ENCODE peak calls at places on chromosomes 5 and 9, in eight cellular contexts. One of them, this sample, is unnamed.

GRCh38 chr5:145531038-145531734 is 304.0 kb downstream of the PRELID2 start:
- DNase-seq in GM10248: no peak
- DNase-seq in Peyer's patch: no peak
- DNase-seq in right atrium auricular region: no peak
- DNase-seq in stimulated activated naive CD8-positive, alpha-beta T cell treated with anti-CD3 and anti-CD28 coated beads, Interleukin-15, Interleukin-2, amounts not matched to agents 100 U/mL and 50 U/mL, for 24 hours: no peak
- DNase-seq in activated CD4-positive, alpha-beta T cell treated with anti-CD3 and anti-CD28 coated beads, Interleukin-2, amount 50 U/mL, for 1 hour: no peak
- DNase-seq in EL: peak; percentile 94
- DNase-seq in astrocyte of the hippocampus: peak; percentile 91
- DNase-seq in this sample: no peak

GRCh38 chr9:120464857-120465421 is 115.0 kb downstream of the CDK5RAP2 start:
- DNase-seq in activated CD4-positive, alpha-beta T cell treated with anti-CD3 and anti-CD28 coated beads, Interleukin-2, amount 50 U/mL, for 1 hour: no peak
- DNase-seq in GM10248: no peak
- DNase-seq in Peyer's patch: no peak
- DNase-seq in stimulated activated naive CD8-positive, alpha-beta T cell treated with anti-CD3 and anti-CD28 coated beads, Interleukin-15, Interleukin-2, amounts not matched to agents 100 U/mL and 50 U/mL, for 24 hours: no peak
- DNase-seq in right atrium auricular region: no peak
- DNase-seq in astrocyte of the hippocampus: no peak
- DNase-seq in EL: no peak
- DNase-seq in this sample: no peak

GRCh38 chr9:20872340-20872977 is 159.0 kb downstream of the HACD4 start:
- DNase-seq in GM10248: no peak
- DNase-seq in astrocyte of the hippocampus: peak; percentile 71
- DNase-seq in stimulated activated naive CD8-positive, alpha-beta T cell treated with anti-CD3 and anti-CD28 coated beads, Interleukin-15, Interleukin-2, amounts not matched to agents 100 U/mL and 50 U/mL, for 24 hours: no peak
- DNase-seq in EL: peak; percentile 71
- DNase-seq in activated CD4-positive, alpha-beta T cell treated with anti-CD3 and anti-CD28 coated beads, Interleukin-2, amount 50 U/mL, for 1 hour: no peak
- DNase-seq in Peyer's patch: no peak
- DNase-seq in right atrium auricular region: no peak
- DNase-seq in this sample: no peak

GRCh38 chr5:2175041-2175440 is 292.3 kb upstream of the IRX4 start:
- DNase-seq in astrocyte of the hippocampus: no peak
- DNase-seq in stimulated activated naive CD8-positive, alpha-beta T cell treated with anti-CD3 and anti-CD28 coated beads, Interleukin-15, Interleukin-2, amounts not matched to agents 100 U/mL and 50 U/mL, for 24 hours: no peak
- DNase-seq in Peyer's patch: no peak
- DNase-seq in EL: no peak
- DNase-seq in activated CD4-positive, alpha-beta T cell treated with anti-CD3 and anti-CD28 coated beads, Interleukin-2, amount 50 U/mL, for 1 hour: no peak
- DNase-seq in GM10248: no peak
- DNase-seq in right atrium auricular region: no peak
- DNase-seq in this sample: no peak

GRCh38 chr5:17065468-17065867 is 129.4 kb upstream of the MYO10 start:
- DNase-seq in Peyer's patch: no peak
- DNase-seq in activated CD4-positive, alpha-beta T cell treated with anti-CD3 and anti-CD28 coated beads, Interleukin-2, amount 50 U/mL, for 1 hour: no peak
- DNase-seq in right atrium auricular region: no peak
- DNase-seq in stimulated activated naive CD8-positive, alpha-beta T cell treated with anti-CD3 and anti-CD28 coated beads, Interleukin-15, Interleukin-2, amounts not matched to agents 100 U/mL and 50 U/mL, for 24 hours: no peak
- DNase-seq in GM10248: no peak
- DNase-seq in astrocyte of the hippocampus: no peak
- DNase-seq in EL: no peak
- DNase-seq in this sample: no peak

GRCh38 chr9:135901036-135901758 is 6.1 kb downstream of the CAMSAP1 start:
- DNase-seq in stimulated activated naive CD8-positive, alpha-beta T cell treated with anti-CD3 and anti-CD28 coated beads, Interleukin-15, Interleukin-2, amounts not matched to agents 100 U/mL and 50 U/mL, for 24 hours: no peak
- DNase-seq in astrocyte of the hippocampus: no peak
- DNase-seq in Peyer's patch: no peak
- DNase-seq in activated CD4-positive, alpha-beta T cell treated with anti-CD3 and anti-CD28 coated beads, Interleukin-2, amount 50 U/mL, for 1 hour: no peak
- DNase-seq in EL: no peak
- DNase-seq in GM10248: no peak
- DNase-seq in right atrium auricular region: no peak
- DNase-seq in this sample: no peak

GRCh38 chr5:91339053-91339710 is 43.9 kb downstream of the ARRDC3 start:
- DNase-seq in GM10248: no peak
- DNase-seq in EL: peak; percentile 15
- DNase-seq in Peyer's patch: no peak
- DNase-seq in right atrium auricular region: no peak
- DNase-seq in astrocyte of the hippocampus: peak; percentile 77
- DNase-seq in activated CD4-positive, alpha-beta T cell treated with anti-CD3 and anti-CD28 coated beads, Interleukin-2, amount 50 U/mL, for 1 hour: no peak
- DNase-seq in stimulated activated naive CD8-positive, alpha-beta T cell treated with anti-CD3 and anti-CD28 coated beads, Interleukin-15, Interleukin-2, amounts not matched to agents 100 U/mL and 50 U/mL, for 24 hours: no peak
- DNase-seq in this sample: no peak

GRCh38 chr5:130526708-130527107 is 622.4 kb downstream of the CHSY3 start:
- DNase-seq in GM10248: no peak
- DNase-seq in EL: no peak
- DNase-seq in stimulated activated naive CD8-positive, alpha-beta T cell treated with anti-CD3 and anti-CD28 coated beads, Interleukin-15, Interleukin-2, amounts not matched to agents 100 U/mL and 50 U/mL, for 24 hours: no peak
- DNase-seq in right atrium auricular region: no peak
- DNase-seq in activated CD4-positive, alpha-beta T cell treated with anti-CD3 and anti-CD28 coated beads, Interleukin-2, amount 50 U/mL, for 1 hour: no peak
- DNase-seq in astrocyte of the hippocampus: peak; percentile 70
- DNase-seq in Peyer's patch: no peak
- DNase-seq in this sample: no peak

GRCh38 chr9:123923377-123923776 is 6.5 kb downstream of the DENND1A start:
- DNase-seq in EL: no peak
- DNase-seq in Peyer's patch: no peak
- DNase-seq in activated CD4-positive, alpha-beta T cell treated with anti-CD3 and anti-CD28 coated beads, Interleukin-2, amount 50 U/mL, for 1 hour: no peak
- DNase-seq in stimulated activated naive CD8-positive, alpha-beta T cell treated with anti-CD3 and anti-CD28 coated beads, Interleukin-15, Interleukin-2, amounts not matched to agents 100 U/mL and 50 U/mL, for 24 hours: no peak
- DNase-seq in GM10248: no peak
- DNase-seq in astrocyte of the hippocampus: no peak
- DNase-seq in right atrium auricular region: no peak
- DNase-seq in this sample: no peak

GRCh38 chr5:167639761-167640160 is 651.7 kb upstream of the WWC1 start:
- DNase-seq in astrocyte of the hippocampus: peak; percentile 8
- DNase-seq in activated CD4-positive, alpha-beta T cell treated with anti-CD3 and anti-CD28 coated beads, Interleukin-2, amount 50 U/mL, for 1 hour: no peak
- DNase-seq in right atrium auricular region: no peak
- DNase-seq in EL: peak; percentile 62
- DNase-seq in stimulated activated naive CD8-positive, alpha-beta T cell treated with anti-CD3 and anti-CD28 coated beads, Interleukin-15, Interleukin-2, amounts not matched to agents 100 U/mL and 50 U/mL, for 24 hours: no peak
- DNase-seq in Peyer's patch: no peak
- DNase-seq in GM10248: no peak
- DNase-seq in this sample: no peak

GRCh38 chr5:95779611-95780010 is 42.9 kb downstream of the GLRX start:
- DNase-seq in stimulated activated naive CD8-positive, alpha-beta T cell treated with anti-CD3 and anti-CD28 coated beads, Interleukin-15, Interleukin-2, amounts not matched to agents 100 U/mL and 50 U/mL, for 24 hours: no peak
- DNase-seq in GM10248: no peak
- DNase-seq in astrocyte of the hippocampus: no peak
- DNase-seq in EL: peak; percentile 23
- DNase-seq in activated CD4-positive, alpha-beta T cell treated with anti-CD3 and anti-CD28 coated beads, Interleukin-2, amount 50 U/mL, for 1 hour: no peak
- DNase-seq in right atrium auricular region: no peak
- DNase-seq in Peyer's patch: no peak
- DNase-seq in this sample: no peak

GRCh38 chr5:86974910-86975309 is 292.8 kb upstream of the RASA1 start:
- DNase-seq in Peyer's patch: no peak
- DNase-seq in EL: no peak
- DNase-seq in right atrium auricular region: no peak
- DNase-seq in astrocyte of the hippocampus: no peak
- DNase-seq in stimulated activated naive CD8-positive, alpha-beta T cell treated with anti-CD3 and anti-CD28 coated beads, Interleukin-15, Interleukin-2, amounts not matched to agents 100 U/mL and 50 U/mL, for 24 hours: no peak
- DNase-seq in activated CD4-positive, alpha-beta T cell treated with anti-CD3 and anti-CD28 coated beads, Interleukin-2, amount 50 U/mL, for 1 hour: no peak
- DNase-seq in GM10248: no peak
- DNase-seq in this sample: no peak

GRCh38 chr9:1353291-1353690 is 303.1 kb downstream of the DMRT2 start:
- DNase-seq in activated CD4-positive, alpha-beta T cell treated with anti-CD3 and anti-CD28 coated beads, Interleukin-2, amount 50 U/mL, for 1 hour: no peak
- DNase-seq in Peyer's patch: no peak
- DNase-seq in EL: no peak
- DNase-seq in astrocyte of the hippocampus: no peak
- DNase-seq in stimulated activated naive CD8-positive, alpha-beta T cell treated with anti-CD3 and anti-CD28 coated beads, Interleukin-15, Interleukin-2, amounts not matched to agents 100 U/mL and 50 U/mL, for 24 hours: no peak
- DNase-seq in right atrium auricular region: no peak
- DNase-seq in GM10248: no peak
- DNase-seq in this sample: no peak

GRCh38 chr9:85569988-85570387 is 171.8 kb downstream of the AGTPBP1 start:
- DNase-seq in GM10248: no peak
- DNase-seq in Peyer's patch: no peak
- DNase-seq in activated CD4-positive, alpha-beta T cell treated with anti-CD3 and anti-CD28 coated beads, Interleukin-2, amount 50 U/mL, for 1 hour: no peak
- DNase-seq in stimulated activated naive CD8-positive, alpha-beta T cell treated with anti-CD3 and anti-CD28 coated beads, Interleukin-15, Interleukin-2, amounts not matched to agents 100 U/mL and 50 U/mL, for 24 hours: no peak
- DNase-seq in EL: peak; percentile 32
- DNase-seq in astrocyte of the hippocampus: peak; percentile 2
- DNase-seq in right atrium auricular region: no peak
- DNase-seq in this sample: no peak

GRCh38 chr5:120632430-120632829 is 168.3 kb downstream of the PRR16 start:
- DNase-seq in stimulated activated naive CD8-positive, alpha-beta T cell treated with anti-CD3 and anti-CD28 coated beads, Interleukin-15, Interleukin-2, amounts not matched to agents 100 U/mL and 50 U/mL, for 24 hours: no peak
- DNase-seq in right atrium auricular region: no peak
- DNase-seq in EL: no peak
- DNase-seq in GM10248: no peak
- DNase-seq in activated CD4-positive, alpha-beta T cell treated with anti-CD3 and anti-CD28 coated beads, Interleukin-2, amount 50 U/mL, for 1 hour: no peak
- DNase-seq in Peyer's patch: no peak
- DNase-seq in astrocyte of the hippocampus: no peak
- DNase-seq in this sample: no peak

GRCh38 chr5:95110112-95110511 is 174.8 kb downstream of the MCTP1 start:
- DNase-seq in GM10248: no peak
- DNase-seq in EL: no peak
- DNase-seq in Peyer's patch: no peak
- DNase-seq in astrocyte of the hippocampus: no peak
- DNase-seq in stimulated activated naive CD8-positive, alpha-beta T cell treated with anti-CD3 and anti-CD28 coated beads, Interleukin-15, Interleukin-2, amounts not matched to agents 100 U/mL and 50 U/mL, for 24 hours: no peak
- DNase-seq in right atrium auricular region: no peak
- DNase-seq in activated CD4-positive, alpha-beta T cell treated with anti-CD3 and anti-CD28 coated beads, Interleukin-2, amount 50 U/mL, for 1 hour: no peak
- DNase-seq in this sample: no peak

GRCh38 chr5:100903036-100903887 is at the start of gene ST8SIA4:
- DNase-seq in EL: no peak
- DNase-seq in GM10248: peak; percentile 82
- DNase-seq in right atrium auricular region: peak; percentile 86
- DNase-seq in stimulated activated naive CD8-positive, alpha-beta T cell treated with anti-CD3 and anti-CD28 coated beads, Interleukin-15, Interleukin-2, amounts not matched to agents 100 U/mL and 50 U/mL, for 24 hours: peak; percentile 92
- DNase-seq in activated CD4-positive, alpha-beta T cell treated with anti-CD3 and anti-CD28 coated beads, Interleukin-2, amount 50 U/mL, for 1 hour: peak; percentile 90
- DNase-seq in astrocyte of the hippocampus: peak; percentile 86
- DNase-seq in Peyer's patch: peak; percentile 70
- DNase-seq in this sample: peak; percentile 93

GRCh38 chr9:99085949-99086948 is 18.7 kb upstream of the TGFBR1 start:
- DNase-seq in right atrium auricular region: no peak
- DNase-seq in astrocyte of the hippocampus: peak; percentile 86
- DNase-seq in stimulated activated naive CD8-positive, alpha-beta T cell treated with anti-CD3 and anti-CD28 coated beads, Interleukin-15, Interleukin-2, amounts not matched to agents 100 U/mL and 50 U/mL, for 24 hours: no peak
- DNase-seq in activated CD4-positive, alpha-beta T cell treated with anti-CD3 and anti-CD28 coated beads, Interleukin-2, amount 50 U/mL, for 1 hour: no peak
- DNase-seq in EL: peak; percentile 67
- DNase-seq in GM10248: no peak
- DNase-seq in Peyer's patch: no peak
- DNase-seq in this sample: no peak

GRCh38 chr5:79200573-79201183 is 35.3 kb upstream of the JMY start:
- DNase-seq in stimulated activated naive CD8-positive, alpha-beta T cell treated with anti-CD3 and anti-CD28 coated beads, Interleukin-15, Interleukin-2, amounts not matched to agents 100 U/mL and 50 U/mL, for 24 hours: no peak
- DNase-seq in EL: peak; percentile 18
- DNase-seq in GM10248: peak; percentile 44
- DNase-seq in right atrium auricular region: no peak
- DNase-seq in activated CD4-positive, alpha-beta T cell treated with anti-CD3 and anti-CD28 coated beads, Interleukin-2, amount 50 U/mL, for 1 hour: no peak
- DNase-seq in astrocyte of the hippocampus: peak; percentile 24
- DNase-seq in Peyer's patch: no peak
- DNase-seq in this sample: no peak

GRCh38 chr5:88660326-88660946 is 222.5 kb downstream of the MEF2C start:
- DNase-seq in Peyer's patch: no peak
- DNase-seq in EL: peak; percentile 39
- DNase-seq in astrocyte of the hippocampus: peak; percentile 96
- DNase-seq in GM10248: peak; percentile 34
- DNase-seq in right atrium auricular region: no peak
- DNase-seq in activated CD4-positive, alpha-beta T cell treated with anti-CD3 and anti-CD28 coated beads, Interleukin-2, amount 50 U/mL, for 1 hour: no peak
- DNase-seq in stimulated activated naive CD8-positive, alpha-beta T cell treated with anti-CD3 and anti-CD28 coated beads, Interleukin-15, Interleukin-2, amounts not matched to agents 100 U/mL and 50 U/mL, for 24 hours: peak; percentile 16
- DNase-seq in this sample: peak; percentile 31

GRCh38 chr5:154654484-154655375 is 100.4 kb upstream of the LARP1 start:
- DNase-seq in right atrium auricular region: no peak
- DNase-seq in EL: no peak
- DNase-seq in astrocyte of the hippocampus: no peak
- DNase-seq in Peyer's patch: no peak
- DNase-seq in stimulated activated naive CD8-positive, alpha-beta T cell treated with anti-CD3 and anti-CD28 coated beads, Interleukin-15, Interleukin-2, amounts not matched to agents 100 U/mL and 50 U/mL, for 24 hours: no peak
- DNase-seq in GM10248: no peak
- DNase-seq in activated CD4-positive, alpha-beta T cell treated with anti-CD3 and anti-CD28 coated beads, Interleukin-2, amount 50 U/mL, for 1 hour: no peak
- DNase-seq in this sample: no peak

GRCh38 chr9:91917436-91917835 is 32.6 kb downstream of the ROR2 start:
- DNase-seq in right atrium auricular region: no peak
- DNase-seq in EL: no peak
- DNase-seq in astrocyte of the hippocampus: no peak
- DNase-seq in activated CD4-positive, alpha-beta T cell treated with anti-CD3 and anti-CD28 coated beads, Interleukin-2, amount 50 U/mL, for 1 hour: no peak
- DNase-seq in stimulated activated naive CD8-positive, alpha-beta T cell treated with anti-CD3 and anti-CD28 coated beads, Interleukin-15, Interleukin-2, amounts not matched to agents 100 U/mL and 50 U/mL, for 24 hours: no peak
- DNase-seq in Peyer's patch: no peak
- DNase-seq in GM10248: no peak
- DNase-seq in this sample: no peak

GRCh38 chr9:100591639-100592412 is 13.9 kb downstream of the CAVIN4 start:
- DNase-seq in Peyer's patch: no peak
- DNase-seq in activated CD4-positive, alpha-beta T cell treated with anti-CD3 and anti-CD28 coated beads, Interleukin-2, amount 50 U/mL, for 1 hour: no peak
- DNase-seq in right atrium auricular region: no peak
- DNase-seq in stimulated activated naive CD8-positive, alpha-beta T cell treated with anti-CD3 and anti-CD28 coated beads, Interleukin-15, Interleukin-2, amounts not matched to agents 100 U/mL and 50 U/mL, for 24 hours: no peak
- DNase-seq in astrocyte of the hippocampus: no peak
- DNase-seq in GM10248: no peak
- DNase-seq in EL: no peak
- DNase-seq in this sample: no peak

GRCh38 chr9:124551472-124552339 is 44.5 kb upstream of the NR5A1 start:
- DNase-seq in activated CD4-positive, alpha-beta T cell treated with anti-CD3 and anti-CD28 coated beads, Interleukin-2, amount 50 U/mL, for 1 hour: peak; percentile 3
- DNase-seq in GM10248: peak; percentile 44
- DNase-seq in astrocyte of the hippocampus: peak; percentile 88
- DNase-seq in EL: peak; percentile 80
- DNase-seq in Peyer's patch: no peak
- DNase-seq in right atrium auricular region: no peak
- DNase-seq in stimulated activated naive CD8-positive, alpha-beta T cell treated with anti-CD3 and anti-CD28 coated beads, Interleukin-15, Interleukin-2, amounts not matched to agents 100 U/mL and 50 U/mL, for 24 hours: peak; percentile 31
- DNase-seq in this sample: peak; percentile 76

GRCh38 chr9:121599186-121599871 is 52.1 kb upstream of the DAB2IP start:
- DNase-seq in Peyer's patch: no peak
- DNase-seq in activated CD4-positive, alpha-beta T cell treated with anti-CD3 and anti-CD28 coated beads, Interleukin-2, amount 50 U/mL, for 1 hour: no peak
- DNase-seq in right atrium auricular region: no peak
- DNase-seq in stimulated activated naive CD8-positive, alpha-beta T cell treated with anti-CD3 and anti-CD28 coated beads, Interleukin-15, Interleukin-2, amounts not matched to agents 100 U/mL and 50 U/mL, for 24 hours: no peak
- DNase-seq in EL: peak; percentile 64
- DNase-seq in GM10248: no peak
- DNase-seq in astrocyte of the hippocampus: peak; percentile 77
- DNase-seq in this sample: peak; percentile 94

GRCh38 chr9:101119206-101119819 is 90.8 kb downstream of the PLPPR1 start:
- DNase-seq in right atrium auricular region: no peak
- DNase-seq in stimulated activated naive CD8-positive, alpha-beta T cell treated with anti-CD3 and anti-CD28 coated beads, Interleukin-15, Interleukin-2, amounts not matched to agents 100 U/mL and 50 U/mL, for 24 hours: peak; percentile 36
- DNase-seq in Peyer's patch: peak; percentile 71
- DNase-seq in activated CD4-positive, alpha-beta T cell treated with anti-CD3 and anti-CD28 coated beads, Interleukin-2, amount 50 U/mL, for 1 hour: no peak
- DNase-seq in EL: peak; percentile 33
- DNase-seq in GM10248: peak; percentile 37
- DNase-seq in astrocyte of the hippocampus: peak; percentile 72
- DNase-seq in this sample: peak; percentile 85

GRCh38 chr5:132388244-132389050 is 18.9 kb downstream of the SLC22A5 start:
- DNase-seq in GM10248: no peak
- DNase-seq in stimulated activated naive CD8-positive, alpha-beta T cell treated with anti-CD3 and anti-CD28 coated beads, Interleukin-15, Interleukin-2, amounts not matched to agents 100 U/mL and 50 U/mL, for 24 hours: no peak
- DNase-seq in right atrium auricular region: no peak
- DNase-seq in EL: peak; percentile 60
- DNase-seq in activated CD4-positive, alpha-beta T cell treated with anti-CD3 and anti-CD28 coated beads, Interleukin-2, amount 50 U/mL, for 1 hour: no peak
- DNase-seq in Peyer's patch: no peak
- DNase-seq in astrocyte of the hippocampus: peak; percentile 72
- DNase-seq in this sample: no peak

GRCh38 chr9:131854334-131854733 is 114.5 kb upstream of the RAPGEF1 start:
- DNase-seq in GM10248: no peak
- DNase-seq in astrocyte of the hippocampus: no peak
- DNase-seq in Peyer's patch: no peak
- DNase-seq in right atrium auricular region: no peak
- DNase-seq in EL: no peak
- DNase-seq in stimulated activated naive CD8-positive, alpha-beta T cell treated with anti-CD3 and anti-CD28 coated beads, Interleukin-15, Interleukin-2, amounts not matched to agents 100 U/mL and 50 U/mL, for 24 hours: no peak
- DNase-seq in activated CD4-positive, alpha-beta T cell treated with anti-CD3 and anti-CD28 coated beads, Interleukin-2, amount 50 U/mL, for 1 hour: no peak
- DNase-seq in this sample: no peak

GRCh38 chr5:75566710-75567309 is 44.4 kb upstream of the ANKDD1B start:
- DNase-seq in Peyer's patch: no peak
- DNase-seq in activated CD4-positive, alpha-beta T cell treated with anti-CD3 and anti-CD28 coated beads, Interleukin-2, amount 50 U/mL, for 1 hour: no peak
- DNase-seq in EL: peak; percentile 90
- DNase-seq in stimulated activated naive CD8-positive, alpha-beta T cell treated with anti-CD3 and anti-CD28 coated beads, Interleukin-15, Interleukin-2, amounts not matched to agents 100 U/mL and 50 U/mL, for 24 hours: peak; percentile 56
- DNase-seq in right atrium auricular region: no peak
- DNase-seq in astrocyte of the hippocampus: peak; percentile 90
- DNase-seq in GM10248: peak; percentile 61
- DNase-seq in this sample: no peak

GRCh38 chr5:149268928-149269557 is 2.6 kb upstream of the AFAP1L1 start:
- DNase-seq in activated CD4-positive, alpha-beta T cell treated with anti-CD3 and anti-CD28 coated beads, Interleukin-2, amount 50 U/mL, for 1 hour: no peak
- DNase-seq in EL: peak; percentile 68
- DNase-seq in stimulated activated naive CD8-positive, alpha-beta T cell treated with anti-CD3 and anti-CD28 coated beads, Interleukin-15, Interleukin-2, amounts not matched to agents 100 U/mL and 50 U/mL, for 24 hours: no peak
- DNase-seq in right atrium auricular region: no peak
- DNase-seq in GM10248: peak; percentile 71
- DNase-seq in Peyer's patch: no peak
- DNase-seq in astrocyte of the hippocampus: peak; percentile 63
- DNase-seq in this sample: no peak

GRCh38 chr5:116632890-116633289 is 58.3 kb upstream of the SEMA6A start:
- DNase-seq in astrocyte of the hippocampus: no peak
- DNase-seq in stimulated activated naive CD8-positive, alpha-beta T cell treated with anti-CD3 and anti-CD28 coated beads, Interleukin-15, Interleukin-2, amounts not matched to agents 100 U/mL and 50 U/mL, for 24 hours: no peak
- DNase-seq in activated CD4-positive, alpha-beta T cell treated with anti-CD3 and anti-CD28 coated beads, Interleukin-2, amount 50 U/mL, for 1 hour: no peak
- DNase-seq in Peyer's patch: no peak
- DNase-seq in EL: no peak
- DNase-seq in GM10248: no peak
- DNase-seq in right atrium auricular region: no peak
- DNase-seq in this sample: no peak

GRCh38 chr5:95913663-95914062 is 48.0 kb downstream of the ELL2 start:
- DNase-seq in activated CD4-positive, alpha-beta T cell treated with anti-CD3 and anti-CD28 coated beads, Interleukin-2, amount 50 U/mL, for 1 hour: no peak
- DNase-seq in stimulated activated naive CD8-positive, alpha-beta T cell treated with anti-CD3 and anti-CD28 coated beads, Interleukin-15, Interleukin-2, amounts not matched to agents 100 U/mL and 50 U/mL, for 24 hours: no peak
- DNase-seq in EL: no peak
- DNase-seq in GM10248: no peak
- DNase-seq in astrocyte of the hippocampus: no peak
- DNase-seq in Peyer's patch: no peak
- DNase-seq in right atrium auricular region: no peak
- DNase-seq in this sample: no peak

GRCh38 chr9:71858812-71859211 is 52.2 kb downstream of the ABHD17B start:
- DNase-seq in right atrium auricular region: no peak
- DNase-seq in GM10248: peak; percentile 29
- DNase-seq in astrocyte of the hippocampus: peak; percentile 3
- DNase-seq in EL: peak; percentile 39
- DNase-seq in Peyer's patch: no peak
- DNase-seq in activated CD4-positive, alpha-beta T cell treated with anti-CD3 and anti-CD28 coated beads, Interleukin-2, amount 50 U/mL, for 1 hour: no peak
- DNase-seq in stimulated activated naive CD8-positive, alpha-beta T cell treated with anti-CD3 and anti-CD28 coated beads, Interleukin-15, Interleukin-2, amounts not matched to agents 100 U/mL and 50 U/mL, for 24 hours: no peak
- DNase-seq in this sample: no peak

GRCh38 chr5:132510076-132510475 is 19.5 kb upstream of the IRF1 start:
- DNase-seq in GM10248: no peak
- DNase-seq in astrocyte of the hippocampus: peak; percentile 42
- DNase-seq in activated CD4-positive, alpha-beta T cell treated with anti-CD3 and anti-CD28 coated beads, Interleukin-2, amount 50 U/mL, for 1 hour: no peak
- DNase-seq in right atrium auricular region: no peak
- DNase-seq in stimulated activated naive CD8-positive, alpha-beta T cell treated with anti-CD3 and anti-CD28 coated beads, Interleukin-15, Interleukin-2, amounts not matched to agents 100 U/mL and 50 U/mL, for 24 hours: no peak
- DNase-seq in EL: peak; percentile 92
- DNase-seq in Peyer's patch: no peak
- DNase-seq in this sample: no peak

This sample was measured in H9.